ENCODE peak calls at places on chromosomes 1 and 21, in seven cellular contexts. One of them, this sample, is unnamed.

GRCh38 chr1:230822092-230822581 is 46.2 kb downstream of the C1orf198 start:
- DNase-seq in NCI-H1436: no peak
- DNase-seq in ureter: no peak
- DNase-seq in memory B cell: no peak
- DNase-seq in GM12891: no peak
- DNase-seq in CD8-positive, alpha-beta memory T cell: no peak
- DNase-seq in NCI-H1694 treated with DMSO at 0.1 percent for 48 hours: no peak
- DNase-seq in this sample: no peak

GRCh38 chr1:14846688-14847087 is 248.2 kb downstream of the KAZN start:
- DNase-seq in NCI-H1436: no peak
- DNase-seq in GM12891: no peak
- DNase-seq in CD8-positive, alpha-beta memory T cell: no peak
- DNase-seq in ureter: no peak
- DNase-seq in memory B cell: no peak
- DNase-seq in NCI-H1694 treated with DMSO at 0.1 percent for 48 hours: no peak
- DNase-seq in this sample: no peak

GRCh38 chr1:57307382-57307781 is 116.5 kb downstream of the DAB1 start:
- DNase-seq in NCI-H1436: peak; percentile 52
- DNase-seq in memory B cell: no peak
- DNase-seq in GM12891: peak; percentile 6
- DNase-seq in NCI-H1694 treated with DMSO at 0.1 percent for 48 hours: no peak
- DNase-seq in CD8-positive, alpha-beta memory T cell: peak; percentile 79
- DNase-seq in ureter: no peak
- DNase-seq in this sample: peak; percentile 1

GRCh38 chr1:221699582-221700519 is 42.0 kb downstream of the DUSP10 start:
- DNase-seq in CD8-positive, alpha-beta memory T cell: no peak
- DNase-seq in memory B cell: no peak
- DNase-seq in NCI-H1436: no peak
- DNase-seq in NCI-H1694 treated with DMSO at 0.1 percent for 48 hours: no peak
- DNase-seq in GM12891: no peak
- DNase-seq in ureter: no peak
- DNase-seq in this sample: no peak

GRCh38 chr21:15682182-15682895 is 47.4 kb upstream of the USP25 start:
- DNase-seq in ureter: no peak
- DNase-seq in CD8-positive, alpha-beta memory T cell: no peak
- DNase-seq in GM12891: no peak
- DNase-seq in NCI-H1694 treated with DMSO at 0.1 percent for 48 hours: no peak
- DNase-seq in NCI-H1436: no peak
- DNase-seq in memory B cell: no peak
- DNase-seq in this sample: peak; percentile 57

GRCh38 chr1:55931272-55931940 is 648.0 kb downstream of the PLPP3 start:
- DNase-seq in NCI-H1436: no peak
- DNase-seq in GM12891: no peak
- DNase-seq in ureter: no peak
- DNase-seq in CD8-positive, alpha-beta memory T cell: no peak
- DNase-seq in NCI-H1694 treated with DMSO at 0.1 percent for 48 hours: no peak
- DNase-seq in memory B cell: no peak
- DNase-seq in this sample: no peak

GRCh38 chr1:57157818-57158606 is 192.2 kb upstream of the C8B start:
- DNase-seq in CD8-positive, alpha-beta memory T cell: no peak
- DNase-seq in GM12891: no peak
- DNase-seq in NCI-H1436: no peak
- DNase-seq in memory B cell: no peak
- DNase-seq in NCI-H1694 treated with DMSO at 0.1 percent for 48 hours: no peak
- DNase-seq in ureter: no peak
- DNase-seq in this sample: no peak

GRCh38 chr1:246907472-246907871 is 24.3 kb downstream of the AHCTF1 start:
- DNase-seq in GM12891: no peak
- DNase-seq in NCI-H1436: peak; percentile 60
- DNase-seq in memory B cell: no peak
- DNase-seq in ureter: no peak
- DNase-seq in NCI-H1694 treated with DMSO at 0.1 percent for 48 hours: peak; percentile 48
- DNase-seq in CD8-positive, alpha-beta memory T cell: no peak
- DNase-seq in this sample: peak; percentile 49

GRCh38 chr1:31984419-31985347 is 29.0 kb upstream of the KHDRBS1 start:
- DNase-seq in ureter: no peak
- DNase-seq in memory B cell: no peak
- DNase-seq in NCI-H1694 treated with DMSO at 0.1 percent for 48 hours: no peak
- DNase-seq in NCI-H1436: no peak
- DNase-seq in GM12891: no peak
- DNase-seq in CD8-positive, alpha-beta memory T cell: no peak
- DNase-seq in this sample: no peak

GRCh38 chr1:220511785-220512184 is 16.2 kb upstream of the MARK1 start:
- DNase-seq in NCI-H1436: no peak
- DNase-seq in CD8-positive, alpha-beta memory T cell: no peak
- DNase-seq in NCI-H1694 treated with DMSO at 0.1 percent for 48 hours: no peak
- DNase-seq in ureter: no peak
- DNase-seq in memory B cell: no peak
- DNase-seq in GM12891: no peak
- DNase-seq in this sample: no peak

GRCh38 chr1:100353073-100353801 is 931 bp downstream of the CDC14A start:
- DNase-seq in CD8-positive, alpha-beta memory T cell: peak; percentile 33
- DNase-seq in ureter: peak; percentile 50
- DNase-seq in NCI-H1436: peak; percentile 10
- DNase-seq in memory B cell: peak; percentile 48
- DNase-seq in NCI-H1694 treated with DMSO at 0.1 percent for 48 hours: no peak
- DNase-seq in GM12891: no peak
- DNase-seq in this sample: no peak

GRCh38 chr1:67650061-67650460 is 34.9 kb upstream of the GADD45A start:
- DNase-seq in ureter: no peak
- DNase-seq in GM12891: no peak
- DNase-seq in CD8-positive, alpha-beta memory T cell: no peak
- DNase-seq in memory B cell: no peak
- DNase-seq in NCI-H1694 treated with DMSO at 0.1 percent for 48 hours: no peak
- DNase-seq in NCI-H1436: no peak
- DNase-seq in this sample: no peak

GRCh38 chr1:183996396-183996795 is 41.1 kb downstream of the COLGALT2 start:
- DNase-seq in ureter: no peak
- DNase-seq in memory B cell: no peak
- DNase-seq in CD8-positive, alpha-beta memory T cell: no peak
- DNase-seq in GM12891: no peak
- DNase-seq in NCI-H1694 treated with DMSO at 0.1 percent for 48 hours: no peak
- DNase-seq in NCI-H1436: no peak
- DNase-seq in this sample: no peak

GRCh38 chr1:243943671-243944428 is 93.8 kb upstream of the AKT3 start:
- DNase-seq in CD8-positive, alpha-beta memory T cell: no peak
- DNase-seq in memory B cell: no peak
- DNase-seq in ureter: no peak
- DNase-seq in NCI-H1694 treated with DMSO at 0.1 percent for 48 hours: no peak
- DNase-seq in GM12891: no peak
- DNase-seq in NCI-H1436: no peak
- DNase-seq in this sample: no peak

GRCh38 chr1:4590766-4591165 is 63.6 kb upstream of the AJAP1 start:
- DNase-seq in NCI-H1436: no peak
- DNase-seq in CD8-positive, alpha-beta memory T cell: no peak
- DNase-seq in ureter: no peak
- DNase-seq in memory B cell: no peak
- DNase-seq in NCI-H1694 treated with DMSO at 0.1 percent for 48 hours: no peak
- DNase-seq in GM12891: no peak
- DNase-seq in this sample: no peak

This sample was measured in A172.